ENCODE peak calls at places on chromosomes 16 and 17, in four cellular contexts. J is HFF-Myc, H is T-cell, O is foreskin keratinocyte. E is an unnamed sample.
A peak's percentile ranks its signal among the peaks of the same experiment; 100 is the strongest.

GRCh38 chr16:72427001-72427785 is 255.2 kb upstream of the PMFBP1 start:
- DNase-seq in O (no peak), H (no peak), J (no peak), E (no peak)

GRCh38 chr17:10526517-10526916 is 8.2 kb upstream of the MYH1 start:
- DNase-seq in H (no peak), J (no peak), O (no peak), E (no peak)

GRCh38 chr17:77085916-77086432 is 54.8 kb upstream of the SEC14L1 start:
- DNase-seq in H (no peak), J (no peak), O (no peak), E (no peak)

GRCh38 chr17:66343531-66344078 is 41.2 kb downstream of the PRKCA start:
- DNase-seq in O (no peak), H (no peak), J (no peak), E (no peak)

GRCh38 chr16:53968454-53968853 is 264.5 kb downstream of the FTO start:
- DNase-seq in O (peak; percentile 42), H (no peak), J (peak; percentile 5), E (peak; percentile 82)

GRCh38 chr17:30520436-30520835 is 43.2 kb downstream of the GOSR1 start:
- DNase-seq in J (peak; percentile 33), O (peak; percentile 47), H (no peak), E (peak; percentile 53)

GRCh38 chr16:15973997-15974396 is 24.6 kb downstream of the ABCC1 start:
- DNase-seq in O (no peak), H (no peak), J (no peak), E (no peak)

GRCh38 chr17:54277868-54278267 is 455.1 kb downstream of the KIF2B start:
- DNase-seq in H (no peak), O (no peak), J (no peak), E (no peak)

GRCh38 chr16:69727916-69728270 is 1.5 kb upstream of the NQO1 start:
- DNase-seq in J (no peak), H (no peak), O (no peak), E (peak; percentile 31)

GRCh38 chr16:11560701-11561439 is 25.8 kb downstream of the LITAF start:
- DNase-seq in J (peak; percentile 43), O (peak; percentile 90), H (peak; percentile 87), E (no peak)

GRCh38 chr16:1335211-1335971 is 1.9 kb downstream of the BAIAP3 start:
- DNase-seq in H (no peak), J (no peak), O (no peak), E (no peak)

GRCh38 chr17:20073056-20073979 is 64.2 kb downstream of the SPECC1 start:
- DNase-seq in H (peak; percentile 52), J (no peak), O (no peak), E (no peak)

GRCh38 chr17:70355185-70355584 is 185.9 kb downstream of the KCNJ2 start:
- DNase-seq in H (no peak), O (peak; percentile 2), J (no peak), E (no peak)

GRCh38 chr17:10628756-10629155 is 28.4 kb downstream of the MYH3 start:
- DNase-seq in J (no peak), H (no peak), O (no peak), E (no peak)

GRCh38 chr17:47873200-47874090 is 22.5 kb upstream of the SP6 start:
- DNase-seq in H (no peak), J (no peak), O (no peak), E (no peak)

GRCh38 chr17:48729335-48730239 is 1.0 kb upstream of the HOXB13 start:
- DNase-seq in J (no peak), O (no peak), H (no peak), E (no peak)

GRCh38 chr16:19886061-19886792 is 1.6 kb upstream of the GPRC5B start:
- DNase-seq in H (peak; percentile 77), O (peak; percentile 56), J (peak; percentile 84), E (peak; percentile 80)

GRCh38 chr16:55323637-55324490 is at the start of gene IRX6:
- DNase-seq in O (peak; percentile 12), J (no peak), H (no peak), E (peak; percentile 10)

GRCh38 chr17:73028311-73028755 is 64.2 kb downstream of the SLC39A11 start:
- DNase-seq in J (no peak), H (no peak), O (no peak), E (peak; percentile 74)

GRCh38 chr17:38871247-38871991 is 1.6 kb downstream of the LASP1 start:
- DNase-seq in J (no peak), H (peak; percentile 77), O (peak; percentile 74), E (peak; percentile 85)

GRCh38 chr16:3065742-3066439 is 451 bp downstream of the IL32 start:
- DNase-seq in J (no peak), H (no peak), O (no peak), E (peak; percentile 35)

E was measured in myocyte.